ENCODE peak calls at places on chromosomes 11 and 22, in four cellular contexts. Q is body of pancreas; A is heart left ventricle; W is CD4-positive, CD25-positive, alpha-beta regulatory T cell. G is an unnamed sample.

GRCh38 chr22:39814899-39815298 is 78.7 kb downstream of the ENTHD1 start:
- DNase-seq in Q (no peak), A (no peak), W (no peak), G (peak)

GRCh38 chr22:31187627-31188026 is 24.5 kb upstream of the LIMK2 start:
- DNase-seq in A (no peak), W (no peak), Q (no peak), G (no peak)

GRCh38 chr11:44978961-44979331 is 28.3 kb upstream of the TP53I11 start:
- DNase-seq in Q (peak), A (no peak), W (no peak), G (no peak)

GRCh38 chr11:62067741-62068140 is 56.1 kb upstream of the INCENP start:
- DNase-seq in W (no peak), Q (no peak), A (no peak), G (no peak)

GRCh38 chr22:20661473-20661872 is 112.4 kb upstream of the SERPIND1 start:
- DNase-seq in Q (no peak), A (no peak), W (no peak), G (no peak)

GRCh38 chr11:3047637-3048036 is 9.6 kb downstream of the CARS1 start:
- DNase-seq in A (no peak), W (no peak), Q (no peak), G (no peak)

GRCh38 chr11:132448334-132448995 is 1078.0 kb downstream of the NTM start:
- DNase-seq in Q (no peak), W (no peak), A (no peak), G (no peak)

GRCh38 chr22:23225724-23226496 is 45.6 kb downstream of the BCR start:
- DNase-seq in Q (no peak), A (peak), W (no peak), G (no peak)

GRCh38 chr22:31248965-31249940 is 37.2 kb downstream of the LIMK2 start:
- DNase-seq in W (no peak), A (no peak), Q (no peak), G (no peak)

GRCh38 chr22:49571326-49571725 is 256.3 kb downstream of the BRD1 start:
- DNase-seq in A (no peak), W (no peak), Q (no peak), G (no peak)

GRCh38 chr11:11533751-11534150 is 88.1 kb downstream of the GALNT18 start:
- DNase-seq in A (no peak), Q (no peak), W (no peak), G (no peak)

GRCh38 chr11:57116654-57117053 is 65.1 kb upstream of the LRRC55 start:
- DNase-seq in Q (peak), W (no peak), A (no peak), G (peak)

GRCh38 chr11:69922015-69922595 is 102.9 kb upstream of the FGF3 start:
- DNase-seq in W (no peak), A (peak), Q (no peak), G (no peak)

GRCh38 chr11:2652362-2652761 is 47.4 kb downstream of the KCNQ1OT1 start:
- DNase-seq in A (no peak), Q (no peak), W (no peak), G (no peak)

GRCh38 chr11:35139883-35140282 is 912 bp downstream of the CD44 start:
- DNase-seq in Q (peak), W (no peak), A (no peak), G (peak)

GRCh38 chr11:1852271-1852877 is 510 bp upstream of the LSP1 start:
- DNase-seq in Q (no peak), W (no peak), A (no peak), G (no peak)

GRCh38 chr11:116909245-116909644 is 71.8 kb upstream of the APOA1 start:
- DNase-seq in Q (no peak), A (no peak), W (no peak), G (no peak)

GRCh38 chr22:32794449-32795213 is 6.9 kb upstream of the TIMP3 start:
- DNase-seq in W (no peak), A (no peak), Q (no peak), G (no peak)

GRCh38 chr22:32024791-32025190 is 18.3 kb upstream of the SLC5A1 start:
- DNase-seq in A (no peak), W (no peak), Q (no peak), G (no peak)

GRCh38 chr11:2725367-2726300 is 25.8 kb upstream of the KCNQ1OT1 start:
- DNase-seq in A (peak), W (no peak), Q (no peak), G (no peak)

GRCh38 chr11:117378966-117379865 is 51.6 kb downstream of the CEP164 start:
- DNase-seq in A (no peak), W (no peak), Q (no peak), G (no peak)

GRCh38 chr11:4480577-4481539 is 1.6 kb upstream of the OR52K1 start:
- DNase-seq in W (no peak), A (no peak), Q (no peak), G (no peak)

GRCh38 chr11:3208272-3208671 is 10.3 kb downstream of the MRGPRG start:
- DNase-seq in Q (no peak), W (no peak), A (peak), G (no peak)

GRCh38 chr22:35961480-35961902 is 67.1 kb downstream of the RBFOX2 start:
- DNase-seq in Q (no peak), W (no peak), A (peak), G (peak)

GRCh38 chr11:127000991-127001390 is 421 bp upstream of the KIRREL3 start:
- DNase-seq in Q (no peak), W (no peak), A (no peak), G (no peak)

DNA sequence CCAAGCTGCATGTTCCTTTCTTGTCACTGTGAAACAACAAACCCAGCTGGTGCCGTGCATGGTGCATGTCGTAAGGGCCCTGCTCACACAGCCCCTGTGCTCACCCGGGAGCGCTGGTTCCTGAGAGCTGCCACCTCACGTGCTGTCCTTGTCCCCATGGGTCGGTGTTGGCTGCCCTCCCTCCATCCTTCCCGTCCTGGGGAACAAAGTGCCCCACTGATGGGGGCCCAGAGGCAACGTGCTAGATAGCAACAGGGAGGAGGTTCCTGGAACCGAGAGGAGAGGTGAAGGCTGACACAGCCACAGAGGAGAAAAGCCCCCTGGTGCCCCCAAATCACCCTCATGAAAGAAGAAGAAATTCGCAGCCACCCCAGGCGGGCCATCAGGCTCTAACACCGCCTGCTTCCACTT is 56.6 kb upstream of the SLC22A12 start:
- DNase-seq in Q (no peak), W (no peak), A (no peak), G (no peak)
- H3K4me3 ChIP-seq in Q (no peak), W (no peak), A (no peak), G (no peak)

GRCh38 chr22:44157916-44158618 is 22.7 kb upstream of the PARVG start:
- DNase-seq in A (no peak), Q (no peak), W (no peak), G (no peak)

GRCh38 chr22:44159230-44159629 is 21.5 kb upstream of the PARVG start:
- DNase-seq in W (no peak), Q (no peak), A (no peak), G (no peak)

GRCh38 chr22:44160416-44160815 is 20.3 kb upstream of the PARVG start:
- DNase-seq in A (no peak), Q (no peak), W (no peak), G (no peak)

GRCh38 chr22:44158766-44159165 is 22.0 kb upstream of the PARVG start:
- DNase-seq in Q (no peak), W (no peak), A (no peak), G (no peak)

GRCh38 chr22:44159811-44160210 is 20.9 kb upstream of the PARVG start:
- DNase-seq in A (no peak), W (no peak), Q (no peak), G (no peak)
- H3K27ac ChIP-seq in A (no peak), W (no peak), Q (no peak), G (no peak)

GRCh38 chr11:67483498-67483798 is 622 bp downstream of the AIP start:
- DNase-seq in W (no peak), A (no peak), Q (no peak), G (no peak)

GRCh38 chr11:67484847-67485311 is 2.1 kb downstream of the AIP start:
- DNase-seq in A (peak), W (peak), Q (no peak), G (no peak)

GRCh38 chr11:67482736-67483497 is at the start of gene AIP:
- DNase-seq in W (peak), Q (peak), A (peak), G (peak)

GRCh38 chr11:67482275-67482735 is 521 bp upstream of the AIP start:
- DNase-seq in W (no peak), Q (no peak), A (no peak), G (no peak)

GRCh38 chr11:67483901-67484665 is 1.3 kb downstream of the AIP start:
- DNase-seq in Q (no peak), A (no peak), W (no peak), G (no peak)
- H3K4me3 ChIP-seq in Q (no peak), A (peak), W (peak), G (peak)

GRCh38 chr11:64688534-64688982 is 34.4 kb downstream of the NRXN2 start:
- DNase-seq in A (peak), W (peak), Q (peak), G (peak)
- H3K27ac ChIP-seq in A (peak), W (no peak), Q (peak), G (no peak)

GRCh38 chr11:6389921-6390717 is at the start of gene SMPD1:
- DNase-seq in A (peak), Q (peak), W (peak), G (peak)

GRCh38 chr11:6390718-6391547 is 659 bp downstream of the SMPD1 start:
- DNase-seq in A (no peak), Q (no peak), W (no peak), G (no peak)

GRCh38 chr11:6388747-6389146 is 1.5 kb upstream of the SMPD1 start:
- DNase-seq in A (no peak), W (no peak), Q (no peak), G (peak)

GRCh38 chr11:6393989-6394670 is 3.9 kb downstream of the SMPD1 start:
- DNase-seq in W (no peak), A (no peak), Q (peak), G (no peak)

GRCh38 chr11:6391548-6392134 is 1.4 kb downstream of the SMPD1 start:
- DNase-seq in Q (no peak), A (no peak), W (no peak), G (no peak)
- H3K4me3 ChIP-seq in Q (no peak), A (peak), W (peak), G (no peak)

GRCh38 chr22:33917744-33918406 is 2.4 kb downstream of the LARGE1 start:
- DNase-seq in Q (no peak), W (no peak), A (no peak), G (peak)

GRCh38 chr22:33921576-33922181 is 1.4 kb upstream of the LARGE1 start:
- DNase-seq in Q (peak), A (peak), W (no peak), G (peak)

GRCh38 chr22:33918676-33919590 is 1.3 kb downstream of the LARGE1 start:
- DNase-seq in Q (no peak), A (no peak), W (no peak), G (peak)

GRCh38 chr22:33920927-33921575 is 775 bp upstream of the LARGE1 start:
- DNase-seq in A (peak), W (peak), Q (peak), G (peak)

GRCh38 chr22:33919591-33920501 is at the start of gene LARGE1:
- DNase-seq in A (peak), W (no peak), Q (peak), G (peak)
- H3K27ac ChIP-seq in A (peak), W (no peak), Q (peak), G (peak)

DNA sequence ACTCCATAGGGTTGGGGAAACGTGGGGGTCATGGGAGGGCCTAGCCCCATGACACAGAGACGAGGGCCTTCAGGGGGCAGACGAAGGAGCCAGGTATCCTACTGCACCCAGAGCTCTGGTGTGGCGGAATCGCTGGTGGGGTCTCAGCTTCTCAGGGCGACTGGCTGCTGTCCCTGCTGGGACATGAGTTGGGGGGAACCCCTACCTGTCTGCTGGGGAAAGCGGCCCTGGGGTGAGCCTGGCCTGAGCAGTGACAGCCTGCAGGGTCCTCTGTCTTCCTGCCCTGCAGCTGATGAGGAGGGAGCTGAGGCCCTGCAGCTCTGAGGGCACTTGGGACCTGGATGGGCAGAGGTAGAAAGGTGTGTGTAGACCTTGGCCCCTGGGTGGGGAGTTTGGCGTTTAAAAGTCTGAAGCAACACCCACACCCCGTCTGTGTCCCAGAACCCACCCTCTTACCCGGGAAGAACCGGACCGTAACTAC is 33.6 kb upstream of the GRAMD4 start:
- DNase-seq in A (no peak), Q (no peak), W (no peak), G (no peak)
- H3K4me3 ChIP-seq in A (no peak), Q (no peak), W (no peak), G (no peak)